ENCODE peak calls at places on chromosomes 1 and 21, in ten cellular contexts. One of them, this sample, is unnamed.

GRCh38 chr1:113036639-113037321 is 36.2 kb upstream of the LRIG2 start:
- DNase-seq in cardiac fibroblast: no peak
- DNase-seq in AG04450: no peak
- DNase-seq in WERI-Rb-1: no peak
- DNase-seq in NCI-H774: no peak
- DNase-seq in ELF-1: no peak
- DNase-seq in spleen: no peak
- DNase-seq in esophagus muscularis mucosa: no peak
- DNase-seq in activated T-helper 1 cell treated with anti-CD3 and anti-CD28 coated beads, Interleukin-12 subunit alpha, Interleukin-12 subunit beta, Interleukin-2, Interleukin-4 antibody, amounts not matched to agents 30 ng/mL and 10 ng/mL and 1 ng/mL, durations not matched to agents 14 hours and 24 hours and 36 hours: no peak
- DNase-seq in ovary: no peak
- DNase-seq in this sample: no peak

GRCh38 chr1:2968471-2968881 is 52.8 kb upstream of the ACTRT2 start:
- DNase-seq in cardiac fibroblast: no peak
- DNase-seq in AG04450: no peak
- DNase-seq in WERI-Rb-1: no peak
- DNase-seq in NCI-H774: no peak
- DNase-seq in ELF-1: no peak
- DNase-seq in spleen: peak
- DNase-seq in esophagus muscularis mucosa: no peak
- DNase-seq in activated T-helper 1 cell treated with anti-CD3 and anti-CD28 coated beads, Interleukin-12 subunit alpha, Interleukin-12 subunit beta, Interleukin-2, Interleukin-4 antibody, amounts not matched to agents 30 ng/mL and 10 ng/mL and 1 ng/mL, durations not matched to agents 14 hours and 24 hours and 36 hours: no peak
- DNase-seq in ovary: no peak
- DNase-seq in this sample: no peak

GRCh38 chr1:200279810-200280411 is 129.9 kb downstream of the ZNF281 start:
- DNase-seq in cardiac fibroblast: peak
- DNase-seq in AG04450: peak
- DNase-seq in WERI-Rb-1: peak
- DNase-seq in NCI-H774: peak
- DNase-seq in ELF-1: peak
- DNase-seq in spleen: no peak
- DNase-seq in esophagus muscularis mucosa: no peak
- DNase-seq in activated T-helper 1 cell treated with anti-CD3 and anti-CD28 coated beads, Interleukin-12 subunit alpha, Interleukin-12 subunit beta, Interleukin-2, Interleukin-4 antibody, amounts not matched to agents 30 ng/mL and 10 ng/mL and 1 ng/mL, durations not matched to agents 14 hours and 24 hours and 36 hours: no peak
- DNase-seq in ovary: no peak
- DNase-seq in this sample: peak

GRCh38 chr1:56125316-56125715 is 454.0 kb downstream of the PLPP3 start:
- DNase-seq in cardiac fibroblast: no peak
- DNase-seq in AG04450: no peak
- DNase-seq in WERI-Rb-1: no peak
- DNase-seq in NCI-H774: no peak
- DNase-seq in ELF-1: no peak
- DNase-seq in spleen: no peak
- DNase-seq in esophagus muscularis mucosa: no peak
- DNase-seq in activated T-helper 1 cell treated with anti-CD3 and anti-CD28 coated beads, Interleukin-12 subunit alpha, Interleukin-12 subunit beta, Interleukin-2, Interleukin-4 antibody, amounts not matched to agents 30 ng/mL and 10 ng/mL and 1 ng/mL, durations not matched to agents 14 hours and 24 hours and 36 hours: no peak
- DNase-seq in ovary: no peak
- DNase-seq in this sample: no peak

GRCh38 chr1:40312238-40313205 is 4.6 kb downstream of the COL9A2 start:
- DNase-seq in cardiac fibroblast: no peak
- DNase-seq in AG04450: no peak
- DNase-seq in WERI-Rb-1: no peak
- DNase-seq in NCI-H774: no peak
- DNase-seq in ELF-1: no peak
- DNase-seq in spleen: peak
- DNase-seq in esophagus muscularis mucosa: no peak
- DNase-seq in activated T-helper 1 cell treated with anti-CD3 and anti-CD28 coated beads, Interleukin-12 subunit alpha, Interleukin-12 subunit beta, Interleukin-2, Interleukin-4 antibody, amounts not matched to agents 30 ng/mL and 10 ng/mL and 1 ng/mL, durations not matched to agents 14 hours and 24 hours and 36 hours: peak
- DNase-seq in ovary: peak
- DNase-seq in this sample: no peak

GRCh38 chr1:92411511-92411910 is 75.2 kb downstream of the GFI1 start:
- DNase-seq in cardiac fibroblast: peak
- DNase-seq in AG04450: peak
- DNase-seq in WERI-Rb-1: no peak
- DNase-seq in NCI-H774: no peak
- DNase-seq in ELF-1: peak
- DNase-seq in spleen: no peak
- DNase-seq in esophagus muscularis mucosa: peak
- DNase-seq in activated T-helper 1 cell treated with anti-CD3 and anti-CD28 coated beads, Interleukin-12 subunit alpha, Interleukin-12 subunit beta, Interleukin-2, Interleukin-4 antibody, amounts not matched to agents 30 ng/mL and 10 ng/mL and 1 ng/mL, durations not matched to agents 14 hours and 24 hours and 36 hours: no peak
- DNase-seq in ovary: no peak
- DNase-seq in this sample: no peak

GRCh38 chr1:16720403-16721223 is 19.7 kb upstream of the RNU1-4 start:
- DNase-seq in cardiac fibroblast: no peak
- DNase-seq in AG04450: no peak
- DNase-seq in WERI-Rb-1: peak
- DNase-seq in NCI-H774: no peak
- DNase-seq in ELF-1: peak
- DNase-seq in spleen: peak
- DNase-seq in esophagus muscularis mucosa: peak
- DNase-seq in activated T-helper 1 cell treated with anti-CD3 and anti-CD28 coated beads, Interleukin-12 subunit alpha, Interleukin-12 subunit beta, Interleukin-2, Interleukin-4 antibody, amounts not matched to agents 30 ng/mL and 10 ng/mL and 1 ng/mL, durations not matched to agents 14 hours and 24 hours and 36 hours: no peak
- DNase-seq in ovary: peak
- DNase-seq in this sample: peak

GRCh38 chr21:37338671-37339526 is 27.7 kb upstream of the DYRK1A start:
- DNase-seq in cardiac fibroblast: peak
- DNase-seq in AG04450: peak
- DNase-seq in WERI-Rb-1: peak
- DNase-seq in NCI-H774: no peak
- DNase-seq in ELF-1: peak
- DNase-seq in spleen: no peak
- DNase-seq in esophagus muscularis mucosa: no peak
- DNase-seq in activated T-helper 1 cell treated with anti-CD3 and anti-CD28 coated beads, Interleukin-12 subunit alpha, Interleukin-12 subunit beta, Interleukin-2, Interleukin-4 antibody, amounts not matched to agents 30 ng/mL and 10 ng/mL and 1 ng/mL, durations not matched to agents 14 hours and 24 hours and 36 hours: no peak
- DNase-seq in ovary: peak
- DNase-seq in this sample: no peak

GRCh38 chr1:87132664-87133000 is 196.0 kb upstream of the LMO4 start:
- DNase-seq in cardiac fibroblast: no peak
- DNase-seq in AG04450: no peak
- DNase-seq in WERI-Rb-1: no peak
- DNase-seq in NCI-H774: no peak
- DNase-seq in ELF-1: no peak
- DNase-seq in spleen: no peak
- DNase-seq in esophagus muscularis mucosa: no peak
- DNase-seq in activated T-helper 1 cell treated with anti-CD3 and anti-CD28 coated beads, Interleukin-12 subunit alpha, Interleukin-12 subunit beta, Interleukin-2, Interleukin-4 antibody, amounts not matched to agents 30 ng/mL and 10 ng/mL and 1 ng/mL, durations not matched to agents 14 hours and 24 hours and 36 hours: no peak
- DNase-seq in ovary: no peak
- DNase-seq in this sample: no peak

GRCh38 chr1:34825455-34826081 is 32.8 kb downstream of the GJA4 start:
- DNase-seq in cardiac fibroblast: no peak
- DNase-seq in AG04450: no peak
- DNase-seq in WERI-Rb-1: no peak
- DNase-seq in NCI-H774: peak
- DNase-seq in ELF-1: peak
- DNase-seq in spleen: no peak
- DNase-seq in esophagus muscularis mucosa: peak
- DNase-seq in activated T-helper 1 cell treated with anti-CD3 and anti-CD28 coated beads, Interleukin-12 subunit alpha, Interleukin-12 subunit beta, Interleukin-2, Interleukin-4 antibody, amounts not matched to agents 30 ng/mL and 10 ng/mL and 1 ng/mL, durations not matched to agents 14 hours and 24 hours and 36 hours: no peak
- DNase-seq in ovary: no peak
- DNase-seq in this sample: no peak